ENCODE peak calls at places on chromosome 13, in six cellular contexts. Z is tibial nerve, W is A549, T is transverse colon, H is astrocyte of the spinal cord, S is fibroblast of lung. J is an unnamed sample.
A peak's percentile ranks its signal among the peaks of the same experiment; 100 is the strongest.

GRCh38 chr13:60627071-60627686 is 230.2 kb downstream of the TDRD3 start:
- DNase-seq in H (peak; percentile 43), S (peak; percentile 25), Z (peak; percentile 16), T (no peak), W (peak; percentile 24), J (no peak)

GRCh38 chr13:92044351-92044750 is 645.9 kb downstream of the GPC5 start:
- DNase-seq in T (no peak), S (no peak), W (no peak), H (no peak), Z (no peak), J (no peak)

GRCh38 chr13:52399708-52400107 is 6.3 kb downstream of the THSD1 start:
- DNase-seq in S (no peak), T (no peak), W (peak; percentile 46), Z (no peak), H (no peak), J (no peak)

GRCh38 chr13:83765796-83766195 is 116.5 kb downstream of the SLITRK1 start:
- DNase-seq in W (no peak), H (no peak), Z (no peak), S (no peak), T (no peak), J (no peak)

GRCh38 chr13:114124921-114125320 is 7.5 kb downstream of the RASA3 start:
- DNase-seq in S (peak; percentile 88), T (no peak), W (no peak), Z (no peak), H (peak; percentile 80), J (no peak)

GRCh38 chr13:50712469-50712868 is 131.0 kb downstream of the DLEU7 start:
- DNase-seq in T (no peak), H (no peak), S (no peak), W (no peak), Z (no peak), J (no peak)

GRCh38 chr13:26007774-26008173 is 44.0 kb downstream of the SHISA2 start:
- DNase-seq in Z (no peak), S (no peak), T (no peak), W (no peak), H (no peak), J (no peak)

GRCh38 chr13:43390101-43390500 is 366.7 kb downstream of the DNAJC15 start:
- DNase-seq in T (no peak), S (no peak), Z (no peak), H (no peak), W (no peak), J (no peak)

GRCh38 chr13:74895042-74895811 is 586.7 kb downstream of the TBC1D4 start:
- DNase-seq in T (no peak), Z (no peak), H (no peak), W (no peak), S (no peak), J (no peak)

GRCh38 chr13:58946274-58946673 is 1217.5 kb downstream of the DIAPH3 start:
- DNase-seq in H (peak; percentile 5), W (no peak), Z (no peak), T (no peak), S (peak; percentile 43), J (no peak)

GRCh38 chr13:42354246-42355117 is 82.5 kb downstream of the AKAP11 start:
- DNase-seq in W (no peak), T (no peak), S (peak; percentile 91), H (peak; percentile 97), Z (no peak), J (no peak)

GRCh38 chr13:29999492-30000372 is 149.3 kb upstream of the UBL3 start:
- DNase-seq in H (no peak), Z (no peak), W (no peak), S (no peak), T (no peak), J (no peak)

GRCh38 chr13:80924596-80924995 is 583.7 kb upstream of the SPRY2 start:
- DNase-seq in S (peak; percentile 21), H (peak; percentile 20), Z (no peak), W (no peak), T (no peak), J (no peak)

GRCh38 chr13:54709546-54709945 is 1680.9 kb downstream of the OLFM4 start:
- DNase-seq in Z (no peak), W (no peak), T (no peak), H (no peak), S (no peak), J (no peak)

GRCh38 chr13:90974249-90974954 is 373.1 kb upstream of the MIR17HG start:
- DNase-seq in T (no peak), H (no peak), Z (no peak), S (no peak), W (no peak), J (no peak)

GRCh38 chr13:30881191-30881651 is 24.9 kb upstream of the MEDAG start:
- DNase-seq in Z (no peak), T (no peak), S (peak; percentile 83), H (no peak), W (no peak), J (no peak)

GRCh38 chr13:92681239-92681638 is 545.4 kb upstream of the GPC6 start:
- DNase-seq in S (no peak), W (no peak), H (no peak), T (no peak), Z (no peak), J (no peak)

GRCh38 chr13:99454518-99455183 is 46.6 kb upstream of the TM9SF2 start:
- DNase-seq in W (no peak), H (no peak), Z (no peak), T (no peak), S (no peak), J (no peak)

GRCh38 chr13:24148414-24149305 is 11.9 kb upstream of the SPATA13 start:
- DNase-seq in Z (no peak), T (peak; percentile 62), W (peak; percentile 92), S (peak; percentile 99), H (peak; percentile 97), J (peak; percentile 85)

GRCh38 chr13:108621421-108621820 is 8.0 kb upstream of the MYO16 start:
- DNase-seq in H (no peak), Z (no peak), S (no peak), W (no peak), T (no peak), J (no peak)

GRCh38 chr13:111629933-111630332 is 309.5 kb downstream of the TEX29 start:
- DNase-seq in W (no peak), H (no peak), T (no peak), Z (no peak), S (no peak), J (no peak)

GRCh38 chr13:77836423-77836822 is 82.2 kb downstream of the EDNRB start:
- DNase-seq in T (no peak), S (no peak), H (no peak), Z (no peak), W (no peak), J (no peak)

GRCh38 chr13:65911546-65912193 is 1318.5 kb downstream of the PCDH9 start:
- DNase-seq in H (no peak), Z (no peak), T (no peak), S (no peak), W (no peak), J (peak; percentile 3)

GRCh38 chr13:99280166-99280565 is 22.0 kb upstream of the GPR18 start:
- DNase-seq in T (peak; percentile 32), Z (no peak), S (peak; percentile 55), H (no peak), W (no peak), J (peak; percentile 86)

GRCh38 chr13:28052945-28053344 is 47.4 kb downstream of the FLT3 start:
- DNase-seq in W (no peak), Z (no peak), S (no peak), H (no peak), T (no peak), J (no peak)
- TF ChIP-seq CTCF in W (no peak), Z (no peak), S (no peak), H (no peak), T (no peak), J (no peak)

GRCh38 chr13:106281426-106281825 is 254.0 kb downstream of the EFNB2 start:
- DNase-seq in T (no peak), S (no peak), H (no peak), Z (no peak), W (no peak), J (no peak)

GRCh38 chr13:106286811-106287210 is 248.7 kb downstream of the EFNB2 start:
- DNase-seq in H (no peak), T (no peak), Z (no peak), S (no peak), W (no peak), J (no peak)

GRCh38 chr13:106287351-106287750 is 248.1 kb downstream of the EFNB2 start:
- DNase-seq in Z (no peak), H (no peak), T (no peak), W (no peak), S (no peak), J (no peak)

GRCh38 chr13:106284358-106284757 is 251.1 kb downstream of the EFNB2 start:
- DNase-seq in H (no peak), Z (no peak), S (peak; percentile 12), T (no peak), W (no peak), J (no peak)
- H3K4me3 ChIP-seq in H (no peak overlapping the region), Z (no peak overlapping the region), S (no peak overlapping the region), T (no peak overlapping the region), W (no peak overlapping the region), J (no peak overlapping the region)

GRCh38 chr13:79062291-79062690 is 343.8 kb downstream of the RBM26 start:
- DNase-seq in W (no peak), T (no peak), Z (no peak), H (no peak), S (no peak), J (no peak)

GRCh38 chr13:79056706-79057105 is 349.3 kb downstream of the RBM26 start:
- DNase-seq in W (no peak), Z (no peak), S (no peak), T (no peak), H (no peak), J (no peak)

DNA sequence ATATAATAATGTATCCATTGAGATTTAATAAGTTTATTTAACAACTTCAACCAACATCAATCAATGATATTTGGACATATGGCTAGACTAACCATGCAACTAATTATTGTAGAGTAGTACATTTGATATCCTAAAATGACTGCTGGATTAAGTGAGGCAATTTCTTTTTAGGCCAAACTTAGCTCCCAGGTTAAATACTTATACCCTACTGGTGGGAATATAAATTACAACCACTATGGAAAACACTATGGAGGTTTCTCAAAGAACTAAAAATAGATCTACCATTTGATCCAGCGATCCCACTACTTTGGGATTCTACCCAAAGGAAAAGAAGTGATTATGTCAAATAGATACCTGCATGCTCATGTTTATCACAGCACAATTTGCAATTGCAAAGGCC is 345.8 kb downstream of the RBM26 start:
- DNase-seq in T (no peak), Z (no peak), S (no peak), H (no peak), W (no peak), J (no peak)
- TF ChIP-seq CTCF in T (peak; percentile 21), Z (no peak), S (no peak), H (no peak), W (no peak), J (no peak)

DNA sequence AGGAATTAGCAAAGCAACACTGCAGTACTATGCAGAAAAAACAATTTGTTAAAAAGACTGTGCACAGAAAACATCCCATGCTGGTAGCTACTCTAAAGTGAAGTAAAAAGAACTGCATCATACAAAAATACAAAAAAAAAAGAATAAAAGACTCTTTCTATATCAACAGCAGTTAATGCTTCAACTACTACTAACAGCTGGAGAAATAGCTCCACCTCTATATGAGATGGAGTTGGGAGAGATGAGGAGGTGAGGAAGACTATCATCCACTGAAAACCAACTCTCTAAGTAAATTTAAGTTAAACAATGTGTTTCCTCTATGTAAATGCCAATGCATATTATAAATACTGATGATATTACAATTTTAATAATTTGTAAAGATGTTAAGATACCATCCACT is 1.8 kb downstream of the ZC3H13 start:
- DNase-seq in Z (no peak), H (no peak), T (no peak), S (no peak), W (no peak), J (no peak)
- H3K4me3 ChIP-seq in Z (no peak overlapping the region), H (no peak overlapping the region), T (no peak overlapping the region), S (peak overlapping the region; percentile 93), W (peak overlapping the region; percentile 94), J (no peak overlapping the region)

GRCh38 chr13:94968040-94968756 is 255.9 kb upstream of the SOX21 start:
- DNase-seq in Z (no peak), S (peak; percentile 20), W (peak; percentile 67), T (no peak), H (peak; percentile 35), J (no peak)
- TF ChIP-seq CTCF in Z (no peak), S (peak; percentile 9), W (peak; percentile 27), T (no peak), H (peak; percentile 31), J (peak; percentile 7)